ENCODE peak calls at places on chromosome 19, in eight cellular contexts. H, R, I, F, G, W, K and L are unnamed samples.

GRCh38 chr19:32570081-32570785 is 10.8 kb upstream of the PDCD5 start:
- DNase-seq in H (peak), R (peak), I (peak), F (peak), G (peak), W (no peak), K (no peak), L (peak)

GRCh38 chr19:46859637-46860124 is 1.1 kb upstream of the ARHGAP35 start:
- DNase-seq in H (peak), R (no peak), I (peak), F (peak), G (peak), W (peak), K (peak), L (peak)

GRCh38 chr19:3028305-3029069 is 593 bp downstream of the TLE2 start:
- DNase-seq in H (peak), R (peak), I (no peak), F (no peak), G (no peak), W (no peak), K (no peak), L (peak)

GRCh38 chr19:53662209-53662608 is 30.4 kb downstream of the DPRX start:
- DNase-seq in H (no peak), R (no peak), I (no peak), F (no peak), G (no peak), W (no peak), K (no peak), L (no peak)

GRCh38 chr19:45769821-45770191 is 754 bp upstream of the SIX5 start:
- DNase-seq in H (peak), R (peak), I (peak), F (peak), G (peak), W (peak), K (peak), L (no peak)

GRCh38 chr19:2282062-2282861 is at the start of gene PEAK3:
- DNase-seq in H (peak), R (peak), I (peak), F (no peak), G (no peak), W (peak), K (no peak), L (peak)

GRCh38 chr19:29273000-29273691 is 60.2 kb upstream of the UQCRFS1 start:
- DNase-seq in H (no peak), R (no peak), I (no peak), F (no peak), G (peak), W (no peak), K (no peak), L (no peak)

GRCh38 chr19:7522923-7523667 is 671 bp downstream of the MCOLN1 start:
- DNase-seq in H (no peak), R (no peak), I (no peak), F (no peak), G (no peak), W (no peak), K (no peak), L (no peak)

GRCh38 chr19:18279516-18280246 is 1.7 kb downstream of the JUND start:
- DNase-seq in H (peak), R (peak), I (peak), F (peak), G (peak), W (peak), K (peak), L (peak)

GRCh38 chr19:18280247-18281081 is 958 bp downstream of the JUND start:
- DNase-seq in H (peak), R (peak), I (peak), F (peak), G (peak), W (peak), K (peak), L (peak)

GRCh38 chr19:18279266-18279515 is 2.2 kb downstream of the JUND start:
- DNase-seq in H (no peak), R (no peak), I (no peak), F (no peak), G (no peak), W (no peak), K (no peak), L (no peak)

GRCh38 chr19:18281082-18282020 is at the start of gene JUND:
- DNase-seq in H (peak), R (peak), I (peak), F (peak), G (peak), W (peak), K (peak), L (peak)

GRCh38 chr19:18278521-18279265 is 2.7 kb downstream of the JUND start:
- DNase-seq in H (no peak), R (peak), I (no peak), F (no peak), G (peak), W (no peak), K (no peak), L (no peak)
- TF ChIP-seq CTCF in H (no peak), R (peak), I (peak), F (no peak), G (peak), W (no peak), K (no peak), L (no peak)

GRCh38 chr19:10758978-10759377 is 41.1 kb downstream of the DNM2 start:
- DNase-seq in H (no peak), R (no peak), I (no peak), F (no peak), G (no peak), W (no peak), K (no peak), L (no peak)
- H3K27ac ChIP-seq in H (no peak), R (no peak), I (peak), F (no peak), G (no peak), W (no peak), K (peak), L (no peak)

DNA sequence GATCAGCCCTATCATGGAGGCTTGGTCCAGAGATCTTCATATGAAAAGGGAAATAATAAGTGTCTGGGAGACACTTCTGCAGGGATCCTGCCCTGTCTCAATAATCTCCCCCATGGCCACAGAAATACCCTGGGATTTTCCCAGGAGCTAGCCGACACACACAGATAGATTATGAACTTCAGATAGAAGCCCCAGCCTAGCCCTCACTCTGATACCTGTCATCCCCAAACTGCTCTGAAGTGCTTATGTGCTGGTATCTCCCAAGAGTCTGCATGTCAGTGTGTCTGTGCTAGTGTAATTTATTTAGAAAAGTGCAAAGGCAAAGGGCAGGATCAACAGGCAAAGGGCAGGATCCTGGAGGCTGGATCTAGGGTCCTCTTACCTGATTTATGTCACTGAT is 38.7 kb upstream of the ZNF766 start:
- DNase-seq in H (no peak), R (no peak), I (no peak), F (no peak), G (no peak), W (no peak), K (no peak), L (no peak)
- TF ChIP-seq CTCF in H (no peak), R (no peak), I (no peak), F (no peak), G (no peak), W (no peak), K (no peak), L (no peak)

DNA sequence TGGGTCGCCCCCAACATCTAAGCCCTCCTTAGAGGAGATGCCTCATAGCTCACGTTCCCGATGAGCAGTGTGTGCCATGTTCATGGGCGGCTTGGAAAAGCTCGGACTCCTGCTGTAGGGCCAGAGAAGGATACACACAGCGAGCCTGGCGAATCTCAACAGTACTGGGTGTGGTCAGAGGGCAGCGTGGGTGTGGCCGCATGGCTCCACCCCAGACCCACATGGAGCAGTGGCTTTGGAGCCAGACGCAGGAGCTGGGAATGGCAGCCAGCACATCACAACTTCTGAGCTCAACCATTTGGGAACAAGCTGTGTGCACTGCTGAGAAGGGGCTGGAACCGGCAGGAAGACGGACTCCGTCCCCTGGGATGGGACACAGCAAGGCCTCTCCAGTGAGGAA is 15.6 kb downstream of the CAPS start:
- DNase-seq in H (peak), R (no peak), I (no peak), F (no peak), G (no peak), W (no peak), K (no peak), L (no peak)
- H3K27ac ChIP-seq in H (no peak), R (no peak), I (no peak), F (no peak), G (no peak), W (no peak), K (no peak), L (no peak)

GRCh38 chr19:49130325-49130724 is 11.0 kb downstream of the PPFIA3 start:
- DNase-seq in H (no peak), R (no peak), I (no peak), F (no peak), G (no peak), W (no peak), K (no peak), L (peak)

GRCh38 chr19:49127674-49128544 is 8.6 kb downstream of the PPFIA3 start:
- DNase-seq in H (peak), R (peak), I (peak), F (peak), G (peak), W (peak), K (peak), L (peak)

GRCh38 chr19:49129238-49129583 is 9.9 kb downstream of the PPFIA3 start:
- DNase-seq in H (no peak), R (peak), I (no peak), F (no peak), G (no peak), W (no peak), K (no peak), L (no peak)

GRCh38 chr19:49126575-49126974 is 7.2 kb downstream of the PPFIA3 start:
- DNase-seq in H (no peak), R (no peak), I (no peak), F (no peak), G (no peak), W (no peak), K (no peak), L (no peak)

GRCh38 chr19:49128545-49129237 is 9.3 kb downstream of the PPFIA3 start:
- DNase-seq in H (no peak), R (no peak), I (no peak), F (no peak), G (no peak), W (no peak), K (no peak), L (no peak)
- TF ChIP-seq CTCF in H (no peak), R (no peak), I (no peak), F (no peak), G (no peak), W (no peak), K (no peak), L (no peak)

GRCh38 chr19:50002386-50002960 is 22.7 kb downstream of the VRK3 start:
- DNase-seq in H (no peak), R (no peak), I (no peak), F (no peak), G (no peak), W (no peak), K (no peak), L (no peak)
- H3K27ac ChIP-seq in H (no peak), R (no peak), I (no peak), F (no peak), G (no peak), W (peak), K (no peak), L (no peak)

GRCh38 chr19:35740423-35741215 is 1.6 kb downstream of the IGFLR1 start:
- DNase-seq in H (peak), R (peak), I (peak), F (peak), G (peak), W (peak), K (peak), L (peak)
- TF ChIP-seq CTCF in H (no peak), R (no peak), I (peak), F (no peak), G (no peak), W (no peak), K (peak), L (no peak)